ENCODE peak calls at places on chromosome 5, in four cellular contexts. One of them, this sample, is unnamed. For H3K4me1, the result is how much of the 10 kb centered on the place peaks cover.

GRCh38 chr5:25858019-25858418 is 1180.4 kb downstream of the CDH9 start:
- DNase-seq in tibial nerve: no peak
- DNase-seq in GM23338: peak
- DNase-seq in SJSA1: no peak
- DNase-seq in this sample: no peak

GRCh38 chr5:160616712-160617497 is 195.2 kb downstream of the PTTG1 start:
- DNase-seq in tibial nerve: no peak
- DNase-seq in SJSA1: no peak
- DNase-seq in GM23338: no peak
- DNase-seq in this sample: no peak

GRCh38 chr5:172322028-172322965 is 38.7 kb upstream of the UBTD2 start:
- DNase-seq in GM23338: no peak
- DNase-seq in SJSA1: no peak
- DNase-seq in tibial nerve: no peak
- DNase-seq in this sample: no peak

GRCh38 chr5:168433982-168434381 is 52.3 kb upstream of the RARS1 start:
- DNase-seq in GM23338: peak
- DNase-seq in SJSA1: no peak
- DNase-seq in tibial nerve: no peak
- DNase-seq in this sample: no peak

GRCh38 chr5:169577966-169578365 is 5.6 kb upstream of the SPDL1 start:
- DNase-seq in tibial nerve: no peak
- DNase-seq in GM23338: peak
- DNase-seq in SJSA1: peak
- DNase-seq in this sample: no peak

GRCh38 chr5:173816728-173817127 is 71.4 kb upstream of the CPEB4 start:
- DNase-seq in GM23338: no peak
- DNase-seq in SJSA1: no peak
- DNase-seq in tibial nerve: no peak
- DNase-seq in this sample: no peak

GRCh38 chr5:93246093-93246855 is 334.7 kb downstream of the NR2F1-AS1 start:
- DNase-seq in SJSA1: peak
- DNase-seq in tibial nerve: no peak
- DNase-seq in GM23338: peak
- DNase-seq in this sample: no peak

GRCh38 chr5:110265199-110265598 is 461.3 kb downstream of the TMEM232 start:
- DNase-seq in SJSA1: no peak
- DNase-seq in GM23338: no peak
- DNase-seq in tibial nerve: no peak
- DNase-seq in this sample: no peak

GRCh38 chr5:18281947-18282557 is 647.8 kb downstream of the TAF11L14 start:
- DNase-seq in SJSA1: peak
- DNase-seq in GM23338: peak
- DNase-seq in tibial nerve: no peak
- DNase-seq in this sample: no peak

GRCh38 chr5:156950716-156951115 is 12.3 kb downstream of the TIMD4 start:
- DNase-seq in tibial nerve: no peak
- DNase-seq in GM23338: no peak
- DNase-seq in SJSA1: no peak
- DNase-seq in this sample: no peak

GRCh38 chr5:168270446-168270845 is 21.0 kb upstream of the WWC1 start:
- DNase-seq in tibial nerve: no peak
- DNase-seq in GM23338: no peak
- DNase-seq in SJSA1: no peak
- DNase-seq in this sample: no peak

GRCh38 chr5:171946382-171946781 is 60.1 kb downstream of the FBXW11 start:
- DNase-seq in GM23338: peak
- DNase-seq in SJSA1: no peak
- DNase-seq in tibial nerve: no peak
- DNase-seq in this sample: no peak

GRCh38 chr5:65812648-65813047 is 90.6 kb downstream of the NLN start:
- DNase-seq in SJSA1: no peak
- DNase-seq in tibial nerve: no peak
- DNase-seq in GM23338: no peak
- DNase-seq in this sample: no peak

GRCh38 chr5:179154991-179155955 is 95.1 kb downstream of the ZNF354C start:
- DNase-seq in SJSA1: no peak
- DNase-seq in tibial nerve: no peak
- DNase-seq in GM23338: no peak
- DNase-seq in this sample: no peak

GRCh38 chr5:73826761-73827450 is 200.9 kb downstream of the ARHGEF28 start:
- DNase-seq in tibial nerve: peak
- DNase-seq in GM23338: peak
- DNase-seq in SJSA1: no peak
- DNase-seq in this sample: no peak

GRCh38 chr5:122156724-122157325 is 27.5 kb downstream of the ZNF474 start:
- DNase-seq in SJSA1: peak
- DNase-seq in tibial nerve: no peak
- DNase-seq in GM23338: peak
- DNase-seq in this sample: no peak

GRCh38 chr5:1429066-1429465 is 16.2 kb downstream of the SLC6A3 start:
- DNase-seq in SJSA1: no peak
- DNase-seq in GM23338: no peak
- DNase-seq in tibial nerve: no peak
- DNase-seq in this sample: no peak

GRCh38 chr5:103605277-103605676 is 42.7 kb upstream of the NUDT12 start:
- DNase-seq in tibial nerve: no peak
- DNase-seq in GM23338: peak
- DNase-seq in SJSA1: no peak
- DNase-seq in this sample: no peak

GRCh38 chr5:125874717-125875116 is 548.5 kb upstream of the GRAMD2B start:
- DNase-seq in GM23338: peak
- DNase-seq in SJSA1: no peak
- DNase-seq in tibial nerve: no peak
- DNase-seq in this sample: no peak

GRCh38 chr5:59569608-59570334 is 323.8 kb downstream of the PDE4D start:
- DNase-seq in GM23338: peak
- DNase-seq in SJSA1: no peak
- DNase-seq in tibial nerve: no peak
- DNase-seq in this sample: no peak

GRCh38 chr5:80745490-80745889 is 90.7 kb upstream of the DHFR start:
- DNase-seq in tibial nerve: no peak
- DNase-seq in SJSA1: no peak
- DNase-seq in GM23338: no peak
- DNase-seq in this sample: no peak

GRCh38 chr5:35096209-35096608 is 48.5 kb upstream of the AGXT2 start:
- DNase-seq in GM23338: no peak
- DNase-seq in SJSA1: no peak
- DNase-seq in tibial nerve: no peak
- DNase-seq in this sample: no peak

GRCh38 chr5:1532384-1532783 is 8.6 kb upstream of the LPCAT1 start:
- DNase-seq in SJSA1: no peak
- DNase-seq in tibial nerve: no peak
- DNase-seq in GM23338: no peak
- DNase-seq in this sample: no peak

GRCh38 chr5:15368835-15369234 is 131.1 kb upstream of the FBXL7 start:
- DNase-seq in GM23338: no peak
- DNase-seq in SJSA1: no peak
- DNase-seq in tibial nerve: no peak
- DNase-seq in this sample: no peak

GRCh38 chr5:89208392-89208791 is 325.4 kb upstream of the MEF2C start:
- DNase-seq in GM23338: no peak
- DNase-seq in tibial nerve: no peak
- DNase-seq in SJSA1: no peak
- DNase-seq in this sample: no peak

GRCh38 chr5:134592141-134592746 is 40.4 kb downstream of the SAR1B start:
- DNase-seq in tibial nerve: no peak
- DNase-seq in GM23338: peak
- DNase-seq in SJSA1: no peak
- DNase-seq in this sample: no peak

GRCh38 chr5:73037545-73037944 is 81.7 kb downstream of the FCHO2 start:
- DNase-seq in GM23338: no peak
- DNase-seq in SJSA1: no peak
- DNase-seq in tibial nerve: no peak
- DNase-seq in this sample: no peak

GRCh38 chr5:154478224-154478565 is at the start of gene HAND1:
- DNase-seq in GM23338: peak
- DNase-seq in tibial nerve: no peak
- DNase-seq in SJSA1: no peak
- DNase-seq in this sample: peak

GRCh38 chr5:148382961-148383360 is 797 bp upstream of the FBXO38 start:
- DNase-seq in SJSA1: no peak
- DNase-seq in GM23338: no peak
- DNase-seq in tibial nerve: no peak
- DNase-seq in this sample: no peak

GRCh38 chr5:93022770-93023169 is 558.2 kb downstream of the NR2F1-AS1 start:
- DNase-seq in SJSA1: peak
- DNase-seq in GM23338: no peak
- DNase-seq in tibial nerve: no peak
- DNase-seq in this sample: no peak

GRCh38 chr5:10733426-10733825 is 27.6 kb downstream of the DAP start:
- DNase-seq in SJSA1: no peak
- DNase-seq in tibial nerve: no peak
- DNase-seq in GM23338: no peak
- DNase-seq in this sample: no peak

GRCh38 chr5:135085133-135085935 is 51.3 kb upstream of the PITX1 start:
- DNase-seq in SJSA1: no peak
- DNase-seq in GM23338: no peak
- DNase-seq in tibial nerve: no peak
- DNase-seq in this sample: no peak

GRCh38 chr5:59712836-59713487 is 180.6 kb downstream of the PDE4D start:
- DNase-seq in tibial nerve: no peak
- DNase-seq in SJSA1: no peak
- DNase-seq in GM23338: peak
- DNase-seq in this sample: no peak

GRCh38 chr5:57441557-57441956 is 41.1 kb downstream of the ACTBL2 start:
- DNase-seq in tibial nerve: no peak
- DNase-seq in GM23338: no peak
- DNase-seq in SJSA1: peak
- DNase-seq in this sample: no peak

GRCh38 chr5:33457124-33457523 is 16.4 kb downstream of the TARS1 start:
- DNase-seq in GM23338: no peak
- DNase-seq in tibial nerve: no peak
- DNase-seq in SJSA1: no peak
- DNase-seq in this sample: no peak

GRCh38 chr5:127564002-127564769 is 46.7 kb downstream of the PRRC1 start:
- DNase-seq in GM23338: peak
- DNase-seq in tibial nerve: peak
- DNase-seq in SJSA1: peak
- DNase-seq in this sample: peak

GRCh38 chr5:138724470-138725146 is 28.6 kb upstream of the CTNNA1 start:
- DNase-seq in GM23338: peak
- DNase-seq in tibial nerve: no peak
- DNase-seq in SJSA1: no peak
- DNase-seq in this sample: peak
- H3K4me1 ChIP-seq in GM23338: under half
- H3K4me1 ChIP-seq in tibial nerve: under half
- H3K4me1 ChIP-seq in SJSA1: under half
- H3K4me1 ChIP-seq in this sample: under half

GRCh38 chr5:141817631-141818030 is 60.6 kb downstream of the PCDH1 start:
- DNase-seq in GM23338: no peak
- DNase-seq in tibial nerve: no peak
- DNase-seq in SJSA1: no peak
- DNase-seq in this sample: no peak
- H3K4me1 ChIP-seq in GM23338: half or more
- H3K4me1 ChIP-seq in tibial nerve: under half
- H3K4me1 ChIP-seq in SJSA1: under half
- H3K4me1 ChIP-seq in this sample: under half

DNA sequence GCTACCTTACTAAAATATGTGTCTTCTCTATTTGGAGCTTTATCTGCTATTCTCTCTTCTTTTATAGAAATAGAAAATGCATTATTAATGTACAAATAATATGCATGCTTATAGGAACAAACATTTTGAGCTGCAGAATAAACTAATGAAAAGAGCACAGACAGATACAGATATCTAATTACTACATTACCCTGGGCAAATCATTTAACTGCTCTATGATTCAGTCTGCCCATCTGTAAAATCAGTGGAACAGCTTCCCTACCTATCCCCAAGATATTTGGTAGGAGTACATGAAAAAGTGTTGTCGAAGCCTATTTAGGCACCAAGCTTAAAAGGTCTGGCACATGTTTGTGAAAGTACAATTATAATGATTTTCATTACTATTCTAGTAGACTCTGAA is 166.3 kb downstream of the EFNA5 start:
- DNase-seq in GM23338: no peak
- DNase-seq in SJSA1: no peak
- DNase-seq in tibial nerve: no peak
- DNase-seq in this sample: no peak
- H3K4me1 ChIP-seq in GM23338: half or more
- H3K4me1 ChIP-seq in SJSA1: under half
- H3K4me1 ChIP-seq in tibial nerve: under half
- H3K4me1 ChIP-seq in this sample: under half

DNA sequence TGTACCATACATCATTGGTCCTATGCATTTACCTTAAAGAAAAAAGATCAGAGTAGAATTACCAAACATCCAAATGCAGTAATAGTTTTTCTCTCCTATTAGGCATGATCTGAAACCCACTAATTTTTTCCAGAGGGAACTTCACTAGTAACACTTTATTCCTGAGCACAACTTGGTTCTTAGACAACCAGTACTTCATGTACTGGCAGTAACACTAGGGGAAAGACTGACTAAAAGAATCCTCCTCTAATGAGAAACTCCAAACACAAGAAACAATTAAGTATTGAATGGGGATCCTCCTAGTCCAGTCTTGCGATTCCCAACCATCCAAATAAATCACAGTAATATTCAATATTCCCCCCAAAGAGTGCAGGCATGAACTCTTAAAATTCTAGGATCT is 49.0 kb downstream of the ZNF608 start:
- DNase-seq in SJSA1: no peak
- DNase-seq in tibial nerve: no peak
- DNase-seq in GM23338: no peak
- DNase-seq in this sample: no peak
- H3K4me1 ChIP-seq in SJSA1: under half
- H3K4me1 ChIP-seq in tibial nerve: under half
- H3K4me1 ChIP-seq in GM23338: under half
- H3K4me1 ChIP-seq in this sample: under half

This sample was measured in heart right ventricle.